ENCODE peak calls at places on chromosomes 16 and 17, in four cellular contexts. P is NCI-H1092, M is A549, N is NCI-H1417. W is an unnamed sample.

GRCh38 chr16:50120732-50121131 is 32.4 kb upstream of the TENT4B start:
- DNase-seq in P (no peak), M (no peak), N (no peak), W (no peak)

GRCh38 chr17:8685396-8685795 is 54.9 kb upstream of the MYH10 start:
- DNase-seq in P (no peak), M (no peak), N (no peak), W (no peak)

GRCh38 chr17:4810696-4811289 is 3.8 kb downstream of the PLD2 start:
- DNase-seq in P (no peak), M (no peak), N (no peak), W (no peak)

GRCh38 chr16:67470314-67470713 is 10.6 kb downstream of the ATP6V0D1 start:
- DNase-seq in P (peak; percentile 84), M (no peak), N (peak; percentile 17), W (no peak)

GRCh38 chr17:31541559-31541958 is 150.1 kb downstream of the RAB11FIP4 start:
- DNase-seq in P (no peak), M (no peak), N (no peak), W (peak; percentile 26)

GRCh38 chr17:57540596-57540995 is 204.5 kb downstream of the CCDC182 start:
- DNase-seq in P (no peak), M (no peak), N (no peak), W (no peak)

GRCh38 chr17:35808962-35809854 is at the start of gene TAF15:
- DNase-seq in P (peak; percentile 96), M (peak; percentile 95), N (peak; percentile 97), W (peak; percentile 88)

GRCh38 chr17:14739656-14740431 is 439.0 kb downstream of the HS3ST3B1 start:
- DNase-seq in P (no peak), M (no peak), N (no peak), W (no peak)

GRCh38 chr17:17084941-17085340 is 42.7 kb downstream of the MPRIP start:
- DNase-seq in P (no peak), M (no peak), N (no peak), W (no peak)

GRCh38 chr17:60554377-60554788 is 28.3 kb upstream of the APPBP2 start:
- DNase-seq in P (no peak), M (no peak), N (no peak), W (no peak)

GRCh38 chr16:76598498-76598897 is 321.3 kb downstream of the CNTNAP4 start:
- DNase-seq in P (no peak), M (no peak), N (no peak), W (no peak)

GRCh38 chr17:35486920-35487727 is 38.6 kb upstream of the SLFN13 start:
- DNase-seq in P (no peak), M (peak; percentile 28), N (peak; percentile 25), W (no peak)

GRCh38 chr17:66275651-66276050 is 26.8 kb upstream of the PRKCA start:
- DNase-seq in P (no peak), M (peak; percentile 98), N (no peak), W (no peak)

GRCh38 chr17:258906-259305 is 77.5 kb upstream of the DOC2B start:
- DNase-seq in P (no peak), M (no peak), N (no peak), W (no peak)

GRCh38 chr17:9878791-9879525 is 26.1 kb downstream of the RCVRN start:
- DNase-seq in P (no peak), M (no peak), N (no peak), W (no peak)

GRCh38 chr16:88856122-88856827 is 472 bp downstream of the GALNS start:
- DNase-seq in P (no peak), M (no peak), N (no peak), W (no peak)

W was measured in HEK293T.